ENCODE peak calls at places on chromosomes 2 and 18, in eight cellular contexts. T is IMR-90, Q is uterus, S is transverse colon, E is spleen, U is endothelial cell of umbilical vein, N is breast epithelium, A is prostate gland. D is an unnamed sample.

GRCh38 chr2:64586883-64587481 is 62.9 kb downstream of the AFTPH start:
- DNase-seq in T (peak; percentile 72), Q (no peak), S (no peak), E (no peak), U (peak; percentile 69), N (no peak), A (no peak), D (peak; percentile 54)

GRCh38 chr2:27291865-27292264 is 9.6 kb downstream of the TRIM54 start:
- DNase-seq in T (no peak), Q (no peak), S (no peak), E (no peak), U (no peak), N (no peak), A (no peak), D (peak; percentile 11)

GRCh38 chr2:28895189-28895893 is 874 bp downstream of the WDR43 start:
- DNase-seq in T (peak; percentile 54), Q (peak; percentile 28), S (peak; percentile 35), E (no peak), U (peak; percentile 31), N (no peak), A (peak; percentile 5), D (peak; percentile 72)

GRCh38 chr2:28665041-28665704 is 86.5 kb upstream of the PPP1CB start:
- DNase-seq in T (peak; percentile 85), Q (peak; percentile 83), S (peak; percentile 64), E (no peak), U (peak; percentile 62), N (no peak), A (peak; percentile 51), D (no peak)

GRCh38 chr2:38407111-38407682 is 30.1 kb upstream of the ATL2 start:
- DNase-seq in T (no peak), Q (peak; percentile 47), S (no peak), E (peak; percentile 72), U (no peak), N (no peak), A (no peak), D (no peak)

GRCh38 chr2:219285894-219286425 is 6.8 kb downstream of the DNAJB2 start:
- DNase-seq in T (peak; percentile 57), Q (peak; percentile 82), S (no peak), E (no peak), U (no peak), N (no peak), A (peak; percentile 66), D (no peak)

GRCh38 chr2:222052934-222053367 is 245.8 kb downstream of the PAX3 start:
- DNase-seq in T (no peak), Q (no peak), S (peak; percentile 9), E (no peak), U (no peak), N (no peak), A (no peak), D (no peak)

GRCh38 chr2:162153608-162154224 is 1.7 kb upstream of the GCG start:
- DNase-seq in T (peak; percentile 49), Q (peak; percentile 45), S (peak; percentile 64), E (no peak), U (peak; percentile 66), N (no peak), A (no peak), D (peak; percentile 61)

GRCh38 chr2:151953467-151953866 is 125.2 kb upstream of the ARL5A start:
- DNase-seq in T (no peak), Q (no peak), S (no peak), E (no peak), U (peak; percentile 42), N (no peak), A (no peak), D (no peak)

GRCh38 chr2:102251042-102251848 is 60.1 kb upstream of the IL1RL1 start:
- DNase-seq in T (no peak), Q (no peak), S (peak; percentile 73), E (peak; percentile 95), U (peak; percentile 23), N (no peak), A (no peak), D (peak; percentile 66)

GRCh38 chr2:68911246-68911645 is 40.0 kb upstream of the BMP10 start:
- DNase-seq in T (no peak), Q (no peak), S (no peak), E (no peak), U (no peak), N (no peak), A (no peak), D (no peak)

DNA sequence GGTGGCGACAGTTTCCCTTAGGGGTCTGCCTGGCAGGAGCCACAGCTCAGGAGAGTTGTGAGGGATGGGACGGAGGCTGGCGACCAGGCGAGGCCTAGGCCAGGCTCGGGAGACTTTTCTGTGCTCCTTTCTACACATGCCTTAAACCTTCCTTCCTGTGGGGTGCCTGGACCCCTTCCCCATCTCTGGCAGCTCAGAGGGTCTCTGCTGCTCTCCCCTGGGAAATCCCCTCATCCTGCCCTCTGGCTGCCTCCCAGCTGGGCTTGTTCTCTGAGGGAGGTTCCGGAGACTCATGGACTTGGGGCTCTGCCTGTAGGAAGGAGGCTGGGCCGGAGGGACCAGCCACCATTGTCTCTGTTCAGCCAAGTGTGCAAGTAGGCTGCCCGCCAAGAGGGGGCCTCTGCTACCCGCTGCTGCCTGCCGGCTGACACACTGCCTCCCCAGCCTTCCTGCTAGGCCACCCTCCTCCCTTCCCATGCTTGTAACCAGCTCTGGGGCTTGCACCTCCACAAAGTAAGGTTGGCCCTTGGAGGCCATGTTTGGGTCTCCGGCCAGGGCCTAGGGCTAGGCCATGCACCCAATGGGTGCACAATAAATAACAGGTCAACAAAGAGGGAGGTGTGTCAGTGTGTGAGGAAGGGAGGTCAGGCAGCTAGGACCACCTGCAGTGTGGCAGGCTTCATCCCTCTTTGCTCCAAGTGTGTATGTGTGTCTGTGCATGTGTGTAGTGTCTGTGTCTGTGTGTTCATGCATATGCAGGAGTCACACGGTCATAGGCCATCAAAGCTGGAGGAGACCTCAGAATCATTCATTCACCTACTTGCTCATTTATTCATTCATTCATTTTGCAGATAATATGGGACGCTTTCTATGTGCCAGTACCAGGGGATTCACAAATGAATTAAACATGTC is 28.8 kb downstream of the PSD4 start:
- DNase-seq in T (no peak), Q (no peak), S (no peak), E (peak; percentile 78), U (no peak), N (no peak), A (no peak), D (no peak)
- TF ChIP-seq POLR2A in T (no peak), Q (no peak), S (no peak), E (no peak), U (no peak), N (no peak), A (no peak), D (no peak)

GRCh38 chr18:76524900-76525698 is 30.1 kb upstream of the ZNF516 start:
- DNase-seq in T (peak; percentile 68), Q (peak; percentile 76), S (peak; percentile 13), E (no peak), U (no peak), N (no peak), A (no peak), D (peak; percentile 37)
- TF ChIP-seq POLR2A in T (no peak), Q (no peak), S (peak; percentile 17), E (no peak), U (no peak), N (no peak), A (no peak), D (no peak)

GRCh38 chr2:98460573-98461560 is 16.2 kb downstream of the INPP4A start:
- DNase-seq in T (no peak), Q (no peak), S (peak; percentile 68), E (peak; percentile 93), U (no peak), N (no peak), A (no peak), D (peak; percentile 73)
- TF ChIP-seq POLR2A in T (no peak), Q (no peak), S (no peak), E (no peak), U (no peak), N (no peak), A (no peak), D (no peak)

GRCh38 chr2:199775297-199775696 is 75.7 kb downstream of the FTCDNL1 start:
- DNase-seq in T (no peak), Q (no peak), S (no peak), E (no peak), U (no peak), N (no peak), A (no peak), D (no peak)
- TF ChIP-seq POLR2A in T (no peak), Q (no peak), S (no peak), E (no peak), U (no peak), N (no peak), A (no peak), D (no peak)

GRCh38 chr2:217922101-217923006 is 80.4 kb downstream of the TNS1 start:
- DNase-seq in T (peak; percentile 55), Q (peak; percentile 87), S (no peak), E (no peak), U (no peak), N (no peak), A (peak; percentile 67), D (no peak)
- TF ChIP-seq POLR2A in T (no peak), Q (peak; percentile 33), S (peak; percentile 13), E (no peak), U (no peak), N (no peak), A (peak; percentile 39), D (no peak)

DNA sequence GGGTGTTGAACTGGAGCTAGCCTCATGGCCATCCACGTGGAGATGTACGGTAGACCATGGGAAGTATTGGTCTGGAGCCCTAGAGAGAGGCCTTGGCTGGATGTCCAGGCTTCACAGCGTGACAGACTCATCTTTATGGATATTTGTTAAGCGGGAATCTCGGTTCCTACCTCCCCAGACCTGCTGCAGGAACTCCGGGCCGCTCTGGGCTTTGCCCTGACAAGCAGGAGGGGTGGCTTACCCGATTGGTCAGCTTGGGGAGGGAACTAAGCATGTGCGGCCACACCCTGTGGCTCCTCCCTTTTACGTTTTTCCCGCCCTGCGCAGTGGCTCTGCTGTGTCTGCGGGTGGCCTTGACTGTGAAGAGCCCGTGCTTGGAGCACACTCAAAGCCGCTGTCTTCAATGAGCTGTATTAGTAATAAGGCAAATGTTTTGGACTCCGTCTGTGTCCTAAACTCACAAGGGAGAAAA is 52.3 kb downstream of the PAPOLG start:
- DNase-seq in T (no peak), Q (no peak), S (no peak), E (no peak), U (no peak), N (no peak), A (no peak), D (peak; percentile 43)
- TF ChIP-seq POLR2A in T (no peak), Q (no peak), S (no peak), E (no peak), U (no peak), N (no peak), A (no peak), D (no peak)

D was measured in erythroblast.